ENCODE peak calls at places on chromosomes 16 and 17, in six cellular contexts. X is SK-N-SH; M is stimulated activated CD4-positive, alpha-beta T cell treated with anti-CD3 and anti-CD28 coated beads, Interleukin-1b, Interleukin-23, amount 100 ng/mL, for 24 hours; N is amniotic stem cell; G is transverse colon; U is nephron progenitor cell. Z is an unnamed sample.

GRCh38 chr16:75287708-75288107 is 36.3 kb upstream of the BCAR1 start:
- DNase-seq in X (no peak), G (no peak), U (no peak), M (no peak), N (no peak), Z (peak; percentile 40)

GRCh38 chr17:1783834-1784611 is 22.2 kb downstream of the SERPINF1 start:
- DNase-seq in M (no peak), X (peak; percentile 78), N (no peak), G (peak; percentile 74), U (no peak), Z (peak; percentile 52)

GRCh38 chr17:49890077-49890821 is 42.4 kb upstream of the TAC4 start:
- DNase-seq in N (no peak), G (no peak), U (no peak), M (no peak), X (no peak), Z (no peak)

GRCh38 chr16:86997058-86997457 is 320.1 kb downstream of the C16orf95 start:
- DNase-seq in U (no peak), M (no peak), X (no peak), N (no peak), G (no peak), Z (no peak)

GRCh38 chr17:69084911-69085310 is 24.2 kb upstream of the ABCA9 start:
- DNase-seq in G (no peak), U (peak; percentile 19), X (peak; percentile 23), N (no peak), M (no peak), Z (no peak)

GRCh38 chr17:64130559-64131001 is 636 bp upstream of the ERN1 start:
- DNase-seq in N (peak; percentile 60), X (no peak), M (peak; percentile 36), U (no peak), G (peak; percentile 51), Z (peak; percentile 53)

GRCh38 chr17:50799582-50799981 is 32.3 kb upstream of the ANKRD40CL start:
- DNase-seq in G (no peak), N (no peak), X (no peak), U (no peak), M (no peak), Z (no peak)

GRCh38 chr17:70855401-70856054 is 686.2 kb downstream of the KCNJ2 start:
- DNase-seq in M (no peak), N (no peak), U (peak; percentile 32), X (no peak), G (no peak), Z (no peak)

GRCh38 chr16:2985457-2985856 is 5.2 kb upstream of the PKMYT1 start:
- DNase-seq in X (no peak), N (no peak), U (no peak), M (no peak), G (no peak), Z (no peak)

GRCh38 chr16:87203060-87203656 is 114.0 kb downstream of the C16orf95 start:
- DNase-seq in U (peak; percentile 84), G (peak; percentile 68), N (peak; percentile 67), M (peak; percentile 5), X (peak; percentile 84), Z (peak; percentile 67)

GRCh38 chr17:75845058-75845711 is 981 bp upstream of the UNC13D start:
- DNase-seq in U (peak; percentile 78), G (peak; percentile 91), M (no peak), N (no peak), X (peak; percentile 93), Z (peak; percentile 90)

GRCh38 chr17:45087496-45087975 is 26.4 kb downstream of the NMT1 start:
- DNase-seq in U (no peak), X (no peak), G (peak; percentile 47), M (no peak), N (no peak), Z (no peak)

GRCh38 chr16:66705790-66706505 is 9.4 kb upstream of the CMTM4 start:
- DNase-seq in M (no peak), G (peak; percentile 80), U (no peak), X (no peak), N (no peak), Z (peak; percentile 86)

GRCh38 chr16:27449434-27450188 is 47.6 kb downstream of the IL21R start:
- DNase-seq in M (peak; percentile 23), U (peak; percentile 27), N (no peak), G (peak; percentile 59), X (no peak), Z (no peak)

GRCh38 chr17:77374170-77374936 is 233.6 kb downstream of the SEC14L1 start:
- DNase-seq in X (peak; percentile 93), M (no peak), G (peak; percentile 78), N (peak; percentile 53), U (peak; percentile 83), Z (peak; percentile 71)

GRCh38 chr16:78490847-78491246 is 391.4 kb downstream of the WWOX start:
- DNase-seq in N (no peak), X (no peak), M (no peak), U (no peak), G (no peak), Z (no peak)

GRCh38 chr17:75412455-75413317 is 7.2 kb upstream of the GRB2 start:
- DNase-seq in G (peak; percentile 72), X (peak; percentile 81), U (peak; percentile 72), M (no peak), N (no peak), Z (peak; percentile 72)

GRCh38 chr16:55030944-55031343 is 100.3 kb downstream of the IRX5 start:
- DNase-seq in N (no peak), U (no peak), M (no peak), G (no peak), X (no peak), Z (no peak)

GRCh38 chr17:81298325-81298990 is 3.4 kb upstream of the SLC38A10 start:
- DNase-seq in U (no peak), G (no peak), M (no peak), X (no peak), N (no peak), Z (no peak)

GRCh38 chr17:7845359-7846062 is 9.4 kb upstream of the TMEM88 start:
- DNase-seq in N (no peak), G (no peak), U (no peak), M (no peak), X (no peak), Z (no peak)

GRCh38 chr17:50135316-50136095 is 5.5 kb upstream of the SAMD14 start:
- DNase-seq in M (no peak), X (no peak), N (no peak), G (no peak), U (no peak), Z (no peak)

GRCh38 chr17:75010683-75011406 is 1.6 kb upstream of the MRPL58 start:
- DNase-seq in X (peak; percentile 91), N (no peak), G (peak; percentile 56), M (no peak), U (no peak), Z (peak; percentile 60)

GRCh38 chr17:30720013-30720471 is 104.5 kb downstream of the CRLF3 start:
- DNase-seq in U (no peak), M (no peak), G (peak; percentile 6), N (no peak), X (no peak), Z (peak; percentile 14)

GRCh38 chr17:63096426-63096825 is 130.4 kb downstream of the TANC2 start:
- DNase-seq in U (no peak), G (no peak), M (no peak), X (no peak), N (no peak), Z (no peak)

GRCh38 chr17:80270104-80270503 is 9.5 kb downstream of the RNF213 start:
- DNase-seq in X (no peak), U (no peak), N (no peak), M (no peak), G (no peak), Z (no peak)

GRCh38 chr17:74987909-74988711 is 678 bp downstream of the CDR2L start:
- DNase-seq in N (peak; percentile 63), U (peak; percentile 78), X (peak; percentile 86), M (no peak), G (peak; percentile 78), Z (peak; percentile 79)

GRCh38 chr17:57375040-57375769 is 118.9 kb downstream of the MSI2 start:
- DNase-seq in M (no peak), G (no peak), N (no peak), X (no peak), U (no peak), Z (no peak)

GRCh38 chr16:88815901-88816589 is 4.3 kb upstream of the APRT start:
- DNase-seq in U (peak; percentile 68), X (peak; percentile 86), G (peak; percentile 61), M (no peak), N (no peak), Z (peak; percentile 62)

GRCh38 chr16:77297996-77298637 is 98.9 kb downstream of the SYCE1L start:
- DNase-seq in G (no peak), X (no peak), M (no peak), N (no peak), U (no peak), Z (no peak)

GRCh38 chr17:17685775-17686291 is 4.6 kb downstream of the RAI1 start:
- DNase-seq in G (peak; percentile 79), N (peak; percentile 59), U (no peak), X (peak; percentile 65), M (no peak), Z (peak; percentile 88)

GRCh38 chr17:82882715-82883446 is 43.1 kb upstream of the ZNF750 start:
- DNase-seq in M (no peak), X (no peak), N (no peak), U (no peak), G (peak; percentile 70), Z (peak; percentile 75)

GRCh38 chr17:42680331-42680808 is 1.3 kb downstream of the CCR10 start:
- DNase-seq in N (no peak), X (no peak), M (no peak), G (peak; percentile 34), U (no peak), Z (no peak)

GRCh38 chr17:42508426-42509164 is 27.4 kb upstream of the NAGLU start:
- DNase-seq in N (no peak), U (no peak), G (no peak), M (no peak), X (no peak), Z (no peak)

GRCh38 chr17:50115744-50116143 is 14.2 kb downstream of the SAMD14 start:
- DNase-seq in G (no peak), M (no peak), X (no peak), U (no peak), N (no peak), Z (no peak)

GRCh38 chr16:57405194-57405593 is 627 bp downstream of the CCL17 start:
- DNase-seq in G (no peak), U (no peak), X (no peak), M (no peak), N (no peak), Z (no peak)

GRCh38 chr17:64200080-64201042 is 62.7 kb downstream of the TEX2 start:
- DNase-seq in M (no peak), N (no peak), X (no peak), U (no peak), G (no peak), Z (no peak)

GRCh38 chr17:39064374-39064773 is 87.1 kb downstream of the PLXDC1 start:
- DNase-seq in U (no peak), X (no peak), M (no peak), N (no peak), G (no peak), Z (no peak)

GRCh38 chr17:5986644-5987043 is 83.5 kb upstream of the WSCD1 start:
- DNase-seq in M (no peak), G (no peak), X (no peak), U (no peak), N (no peak), Z (no peak)

GRCh38 chr16:88561485-88562369 is 8.5 kb upstream of the ZC3H18 start:
- DNase-seq in N (no peak), U (peak; percentile 62), X (peak; percentile 91), G (peak; percentile 37), M (peak; percentile 23), Z (peak; percentile 37)

Z was measured in colonic mucosa.